ENCODE peak calls at places on chromosomes 1 and 21, in five cellular contexts. E is SK-N-SH, X is lung, O is breast epithelium, F is H9. W is an unnamed sample. For H3K27me3 and H3K4me1, the result is how much of the 10 kb centered on the place peaks cover.

GRCh38 chr1:160206421-160207117 is 1.4 kb downstream of the PEA15 start:
- DNase-seq in O (no peak), F (peak), E (peak), X (no peak), W (no peak)

GRCh38 chr1:1299686-1300351 is 7.9 kb downstream of the ACAP3 start:
- DNase-seq in E (no peak), F (peak), O (no peak), X (no peak), W (no peak)

GRCh38 chr1:57307382-57307781 is 116.5 kb downstream of the DAB1 start:
- DNase-seq in O (no peak), E (peak), F (peak), X (no peak), W (peak)

GRCh38 chr1:16141573-16142336 is 14.1 kb downstream of the EPHA2 start:
- DNase-seq in F (no peak), E (peak), O (no peak), X (no peak), W (no peak)

GRCh38 chr1:100485855-100486258 is 52.1 kb upstream of the GPR88 start:
- DNase-seq in O (no peak), X (no peak), F (no peak), E (no peak), W (no peak)

GRCh38 chr21:31354604-31355443 is 10.8 kb upstream of the TIAM1 start:
- DNase-seq in X (no peak), E (no peak), F (no peak), O (peak), W (no peak)

GRCh38 chr21:41961282-41961701 is 7.5 kb upstream of the C2CD2 start:
- DNase-seq in E (no peak), F (no peak), X (no peak), O (peak), W (no peak)

GRCh38 chr1:111649227-111649626 is 29.6 kb downstream of the RAP1A start:
- DNase-seq in X (no peak), F (no peak), E (no peak), O (no peak), W (peak)

GRCh38 chr21:35198004-35198403 is 148.9 kb upstream of the RUNX1 start:
- DNase-seq in O (no peak), X (no peak), F (no peak), E (no peak), W (no peak)

GRCh38 chr1:172827841-172828240 is 168.9 kb downstream of the FASLG start:
- DNase-seq in F (no peak), E (no peak), X (no peak), O (no peak), W (no peak)

GRCh38 chr1:3003941-3004270 is 17.4 kb upstream of the ACTRT2 start:
- DNase-seq in X (no peak), F (no peak), E (no peak), O (peak), W (no peak)

GRCh38 chr1:161835963-161836362 is 69.8 kb downstream of the ATF6 start:
- DNase-seq in E (no peak), O (no peak), F (no peak), X (no peak), W (no peak)

GRCh38 chr21:14947613-14948160 is 117.1 kb downstream of the NRIP1 start:
- DNase-seq in O (no peak), X (no peak), E (no peak), F (no peak), W (no peak)

GRCh38 chr1:231962636-231963035 is 336.0 kb downstream of the DISC1 start:
- DNase-seq in O (no peak), F (no peak), X (no peak), E (no peak), W (no peak)

GRCh38 chr1:115062542-115063004 is 26.7 kb downstream of the TSPAN2 start:
- DNase-seq in X (peak), O (no peak), E (no peak), F (no peak), W (no peak)

GRCh38 chr1:201061886-201062285 is 38.4 kb upstream of the KIF21B start:
- DNase-seq in F (no peak), O (no peak), X (no peak), E (no peak), W (no peak)

GRCh38 chr1:201059401-201059800 is 35.9 kb upstream of the KIF21B start:
- DNase-seq in E (no peak), X (no peak), O (no peak), F (no peak), W (no peak)

GRCh38 chr1:201061049-201061448 is 37.5 kb upstream of the KIF21B start:
- DNase-seq in O (no peak), F (no peak), X (no peak), E (no peak), W (no peak)

GRCh38 chr1:201059871-201060555 is 36.5 kb upstream of the KIF21B start:
- DNase-seq in O (no peak), E (no peak), X (no peak), F (no peak), W (no peak)

DNA sequence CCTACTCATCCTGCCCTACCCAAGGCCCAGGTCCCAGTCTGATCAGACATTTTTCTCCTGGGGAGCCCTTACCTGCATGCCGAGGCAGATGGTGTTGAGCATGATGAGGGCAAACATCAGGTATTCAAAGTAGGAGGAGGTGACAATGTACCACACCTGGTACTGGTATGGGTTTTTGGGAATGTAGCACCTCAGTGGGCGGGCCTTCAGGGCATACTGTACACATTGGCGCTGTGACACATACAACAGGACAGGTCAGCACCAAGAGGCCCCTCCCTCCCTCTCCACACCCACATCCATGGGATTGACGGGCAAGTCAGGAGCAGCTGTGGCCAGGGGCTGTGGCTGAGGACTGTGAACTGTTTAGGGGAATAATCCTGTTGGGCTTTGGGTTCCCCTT is 37.1 kb upstream of the KIF21B start:
- DNase-seq in O (no peak), X (no peak), E (no peak), F (no peak), W (no peak)
- H3K27me3 ChIP-seq in O (under half), X (under half), E (under half), F (under half), W (under half)

GRCh38 chr1:182631058-182631677 is 27.0 kb upstream of the RGS16 start:
- DNase-seq in F (no peak), X (no peak), E (no peak), O (no peak), W (no peak)
- H3K4me1 ChIP-seq in F (under half), X (under half), E (under half), O (under half), W (half or more)

GRCh38 chr1:156632355-156632754 is 9.6 kb upstream of the BCAN start:
- DNase-seq in E (peak), O (no peak), X (no peak), F (no peak), W (no peak)
- H3K27me3 ChIP-seq in E (half or more), O (under half), X (under half), F (under half), W (under half)

GRCh38 chr21:44969066-44969649 is 29.3 kb downstream of the SLX9 start:
- DNase-seq in X (no peak), E (no peak), O (no peak), F (no peak), W (no peak)
- H3K4me1 ChIP-seq in X (under half), E (under half), O (under half), F (under half), W (under half)

GRCh38 chr1:97824644-97825043 is 96.2 kb downstream of the DPYD start:
- DNase-seq in F (no peak), E (no peak), X (no peak), O (no peak), W (no peak)
- H3K27me3 ChIP-seq in F (under half), E (under half), X (under half), O (under half), W (under half)

GRCh38 chr1:201535046-201535777 is 3.7 kb upstream of the NAV1 start:
- DNase-seq in X (no peak), O (no peak), E (no peak), F (no peak), W (no peak)
- H3K4me1 ChIP-seq in X (under half), O (under half), E (under half), F (under half), W (under half)

GRCh38 chr1:233427907-233428306 is 100.4 kb downstream of the MAP3K21 start:
- DNase-seq in E (no peak), F (no peak), O (no peak), X (no peak), W (no peak)
- H3K27me3 ChIP-seq in E (under half), F (under half), O (under half), X (under half), W (under half)

GRCh38 chr1:235052067-235053008 is 76.3 kb downstream of the TOMM20 start:
- DNase-seq in F (no peak), O (no peak), E (no peak), X (no peak), W (no peak)
- H3K4me1 ChIP-seq in F (under half), O (under half), E (under half), X (under half), W (under half)

W was measured in BE2C.